ENCODE peak calls at places on chromosomes 6 and 20, in four cellular contexts. One of them, this sample, is unnamed.

GRCh38 chr6:158020272-158020711 is 38.6 kb downstream of the SYNJ2 start:
- DNase-seq in 8988T: no peak
- DNase-seq in mammary epithelial cell: peak; percentile 35
- DNase-seq in nephron progenitor cell: no peak
- DNase-seq in this sample: no peak

GRCh38 chr20:16173044-16173443 is 400.2 kb downstream of the KIF16B start:
- DNase-seq in 8988T: no peak
- DNase-seq in mammary epithelial cell: no peak
- DNase-seq in nephron progenitor cell: no peak
- DNase-seq in this sample: no peak

GRCh38 chr20:62056975-62057374 is 8.7 kb downstream of the TAF4 start:
- DNase-seq in 8988T: no peak
- DNase-seq in mammary epithelial cell: no peak
- DNase-seq in nephron progenitor cell: no peak
- DNase-seq in this sample: no peak

GRCh38 chr6:87879144-87879861 is 168.3 kb upstream of the SPACA1 start:
- DNase-seq in 8988T: no peak
- DNase-seq in mammary epithelial cell: no peak
- DNase-seq in nephron progenitor cell: no peak
- DNase-seq in this sample: no peak

GRCh38 chr20:43558412-43559146 is at the start of gene SGK2:
- DNase-seq in 8988T: no peak
- DNase-seq in mammary epithelial cell: no peak
- DNase-seq in nephron progenitor cell: peak; percentile 11
- DNase-seq in this sample: peak; percentile 61

GRCh38 chr20:1894951-1895673 is at the start of gene SIRPA:
- DNase-seq in 8988T: peak; percentile 93
- DNase-seq in mammary epithelial cell: peak; percentile 67
- DNase-seq in nephron progenitor cell: peak; percentile 61
- DNase-seq in this sample: peak; percentile 61

GRCh38 chr6:32194825-32195651 is 2.6 kb upstream of the GPSM3 start:
- DNase-seq in 8988T: no peak
- DNase-seq in mammary epithelial cell: peak; percentile 42
- DNase-seq in nephron progenitor cell: no peak
- DNase-seq in this sample: no peak

GRCh38 chr20:7893019-7893730 is 47.1 kb downstream of the HAO1 start:
- DNase-seq in 8988T: no peak
- DNase-seq in mammary epithelial cell: peak; percentile 82
- DNase-seq in nephron progenitor cell: no peak
- DNase-seq in this sample: no peak

GRCh38 chr6:129621252-129621651 is 88.7 kb downstream of the ARHGAP18 start:
- DNase-seq in 8988T: no peak
- DNase-seq in mammary epithelial cell: no peak
- DNase-seq in nephron progenitor cell: no peak
- DNase-seq in this sample: no peak

GRCh38 chr6:17580518-17581048 is 19.5 kb upstream of the FAM8A1 start:
- DNase-seq in 8988T: no peak
- DNase-seq in mammary epithelial cell: peak; percentile 50
- DNase-seq in nephron progenitor cell: peak; percentile 28
- DNase-seq in this sample: peak; percentile 54

GRCh38 chr6:162123797-162124196 is 603.8 kb downstream of the PRKN start:
- DNase-seq in 8988T: no peak
- DNase-seq in mammary epithelial cell: no peak
- DNase-seq in nephron progenitor cell: no peak
- DNase-seq in this sample: no peak